ENCODE peak calls at places on chromosome 16, in six cellular contexts. One of them, this sample, is unnamed.
A peak's percentile ranks its signal among the peaks of the same experiment; 100 is the strongest.

GRCh38 chr16:31093132-31093703 is 1.4 kb downstream of the VKORC1 start:
- DNase-seq in H1: no peak
- DNase-seq in cortex of kidney: no peak
- DNase-seq in aorta: no peak
- DNase-seq in anterior cingulate cortex: peak; percentile 52
- DNase-seq in activated naive CD4-positive, alpha-beta T cell treated with Interleukin-2 at 50 U/mL for 16 hours: no peak
- DNase-seq in this sample: no peak

GRCh38 chr16:78405833-78406232 is 306.4 kb downstream of the WWOX start:
- DNase-seq in aorta: no peak
- DNase-seq in cortex of kidney: no peak
- DNase-seq in anterior cingulate cortex: no peak
- DNase-seq in activated naive CD4-positive, alpha-beta T cell treated with Interleukin-2 at 50 U/mL for 16 hours: no peak
- DNase-seq in H1: no peak
- DNase-seq in this sample: no peak

GRCh38 chr16:22402191-22402590 is 27.8 kb upstream of the CDR2 start:
- DNase-seq in activated naive CD4-positive, alpha-beta T cell treated with Interleukin-2 at 50 U/mL for 16 hours: no peak
- DNase-seq in cortex of kidney: no peak
- DNase-seq in aorta: no peak
- DNase-seq in H1: no peak
- DNase-seq in anterior cingulate cortex: no peak
- DNase-seq in this sample: no peak

GRCh38 chr16:75198135-75198600 is 8.8 kb downstream of the CTRB2 start:
- DNase-seq in aorta: no peak
- DNase-seq in cortex of kidney: no peak
- DNase-seq in activated naive CD4-positive, alpha-beta T cell treated with Interleukin-2 at 50 U/mL for 16 hours: no peak
- DNase-seq in H1: no peak
- DNase-seq in anterior cingulate cortex: no peak
- DNase-seq in this sample: peak; percentile 24

GRCh38 chr16:4386951-4387565 is 15.4 kb downstream of the VASN start:
- DNase-seq in H1: no peak
- DNase-seq in anterior cingulate cortex: no peak
- DNase-seq in aorta: peak; percentile 55
- DNase-seq in activated naive CD4-positive, alpha-beta T cell treated with Interleukin-2 at 50 U/mL for 16 hours: no peak
- DNase-seq in cortex of kidney: no peak
- DNase-seq in this sample: no peak

GRCh38 chr16:57028086-57028485 is 38.7 kb downstream of the NLRC5 start:
- DNase-seq in activated naive CD4-positive, alpha-beta T cell treated with Interleukin-2 at 50 U/mL for 16 hours: no peak
- DNase-seq in cortex of kidney: no peak
- DNase-seq in anterior cingulate cortex: no peak
- DNase-seq in aorta: no peak
- DNase-seq in H1: no peak
- DNase-seq in this sample: no peak

GRCh38 chr16:11145173-11145820 is 110.7 kb downstream of the SOCS1 start:
- DNase-seq in aorta: no peak
- DNase-seq in anterior cingulate cortex: no peak
- DNase-seq in cortex of kidney: no peak
- DNase-seq in H1: no peak
- DNase-seq in activated naive CD4-positive, alpha-beta T cell treated with Interleukin-2 at 50 U/mL for 16 hours: no peak
- DNase-seq in this sample: no peak

GRCh38 chr16:30104492-30104891 is 8.5 kb upstream of the YPEL3 start:
- DNase-seq in anterior cingulate cortex: no peak
- DNase-seq in aorta: no peak
- DNase-seq in activated naive CD4-positive, alpha-beta T cell treated with Interleukin-2 at 50 U/mL for 16 hours: no peak
- DNase-seq in cortex of kidney: no peak
- DNase-seq in H1: no peak
- DNase-seq in this sample: peak; percentile 58

This sample was measured in stomach.